ENCODE peak calls at places on chromosome 2, in four cellular contexts. W, J, V and X are unnamed samples.

GRCh38 chr2:2014251-2014761 is 270.0 kb upstream of the PXDN start:
- DNase-seq in W (no peak), V (no peak), J (no peak), X (no peak)

GRCh38 chr2:15665067-15665942 is 73.6 kb downstream of the DDX1 start:
- DNase-seq in W (no peak), V (no peak), J (peak; percentile 37), X (no peak)

GRCh38 chr2:152456262-152456661 is 121.3 kb downstream of the FMNL2 start:
- DNase-seq in J (peak; percentile 52), V (no peak), W (no peak), X (no peak)

GRCh38 chr2:239630618-239631286 is 229.9 kb upstream of the HDAC4 start:
- DNase-seq in W (no peak), J (no peak), V (no peak), X (no peak)

GRCh38 chr2:8229546-8229986 is 452.3 kb upstream of the ID2 start:
- DNase-seq in W (no peak), J (peak; percentile 28), V (no peak), X (no peak)

GRCh38 chr2:112603731-112604130 is 19.3 kb downstream of the CHCHD5 start:
- DNase-seq in J (no peak), V (no peak), W (no peak), X (no peak)

GRCh38 chr2:34578641-34579040 is 979.5 kb upstream of the FAM98A start:
- DNase-seq in J (no peak), W (no peak), V (no peak), X (no peak)

GRCh38 chr2:159637988-159638501 is 21.7 kb upstream of the BAZ2B start:
- DNase-seq in J (no peak), V (no peak), W (no peak), X (no peak)

GRCh38 chr2:158034198-158034831 is 67.4 kb upstream of the UPP2 start:
- DNase-seq in V (no peak), J (peak; percentile 74), W (no peak), X (peak; percentile 72)

GRCh38 chr2:9258953-9259399 is 52.4 kb downstream of the ASAP2 start:
- DNase-seq in J (no peak), W (no peak), V (no peak), X (no peak)

GRCh38 chr2:97900806-97901205 is 94.9 kb downstream of the TMEM131 start:
- DNase-seq in J (no peak), W (no peak), V (no peak), X (no peak)

GRCh38 chr2:180015951-180016709 is 9.0 kb upstream of the CWC22 start:
- DNase-seq in J (no peak), W (no peak), V (no peak), X (no peak)

GRCh38 chr2:9095690-9096089 is 92.2 kb upstream of the MBOAT2 start:
- DNase-seq in W (no peak), V (no peak), J (no peak), X (no peak)

GRCh38 chr2:45000341-45000901 is 8.8 kb downstream of the SIX2 start:
- DNase-seq in W (no peak), J (no peak), V (no peak), X (no peak)
- TF ChIP-seq ZNF274 in W (no peak), J (no peak), V (no peak), X (no peak)

DNA sequence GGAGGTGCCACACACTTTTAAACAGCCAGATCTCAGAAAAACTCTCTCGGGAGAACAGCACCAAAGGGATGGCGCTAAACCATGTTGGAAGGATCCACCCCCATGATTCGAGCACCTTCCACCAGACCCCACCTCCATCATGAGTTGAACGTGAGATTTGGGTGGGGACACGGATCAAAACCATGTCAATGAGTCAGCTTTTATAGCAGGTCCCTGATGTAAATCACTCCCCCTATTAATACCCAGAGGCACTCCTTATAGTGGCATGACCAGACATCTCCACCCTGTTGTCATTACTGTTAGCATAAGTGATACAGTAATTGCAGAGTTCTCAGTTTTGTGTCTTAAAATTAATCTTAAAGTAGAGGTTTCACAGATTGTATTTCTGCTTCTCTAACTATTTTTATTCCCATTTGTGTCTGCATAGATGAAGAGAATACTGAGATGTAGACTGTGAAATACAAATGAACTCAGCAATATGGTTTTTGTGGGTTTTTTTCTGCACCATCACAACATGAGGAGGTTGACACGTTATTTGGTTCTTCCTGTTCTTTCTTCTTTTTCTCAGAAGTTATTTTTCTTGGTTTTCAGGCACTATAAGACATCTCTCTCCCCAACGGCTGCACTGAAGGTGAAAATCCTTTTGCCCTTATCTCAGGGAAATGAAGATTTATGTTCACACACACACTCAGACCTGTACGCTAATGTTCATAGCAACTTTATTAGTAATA is 218.2 kb downstream of the ARL4C start:
- DNase-seq in J (no peak), V (no peak), W (no peak), X (no peak)
- TF ChIP-seq YY1 in J (no peak), V (no peak), W (no peak), X (no peak)

DNA sequence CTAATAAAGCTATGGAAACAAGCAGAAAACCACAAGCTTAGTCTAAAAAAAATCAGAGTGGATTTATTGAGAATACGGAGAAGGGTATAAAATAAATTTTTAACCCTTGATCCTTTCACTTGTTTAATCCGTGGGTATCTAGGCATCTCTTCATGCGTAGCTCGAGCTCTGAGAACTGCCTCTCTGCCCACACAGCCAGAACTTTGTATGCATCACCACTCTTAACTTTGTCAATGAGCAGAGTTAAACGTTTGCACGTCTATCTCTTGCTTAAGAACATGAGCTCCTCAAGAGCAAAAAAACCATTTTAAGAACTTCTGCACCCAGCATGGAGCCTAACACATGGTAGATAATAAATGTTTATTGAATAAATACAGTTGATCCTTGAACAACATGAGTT is 26.9 kb upstream of the TANK start:
- DNase-seq in J (no peak), W (no peak), V (no peak), X (no peak)
- H3K4me1 ChIP-seq in J (peaks cover 25% of the 10 kb centered on the region), W (no peaks in the 10 kb centered on the region), V (peaks cover 4% of the 10 kb centered on the region), X (no peaks in the 10 kb centered on the region)

GRCh38 chr2:42314892-42315468 is 46.0 kb downstream of the COX7A2L start:
- DNase-seq in J (no peak), W (no peak), V (no peak), X (no peak)
- TF ChIP-seq ZNF274 in J (no peak), W (no peak), V (no peak), X (no peak)